ENCODE peak calls at places on chromosome 5, in six cellular contexts. A is WTC11, J is HepG2, V is H1, B is GM12878, F is HCT116. E is an unnamed sample.

GRCh38 chr5:145157841-145158240 is 677.3 kb downstream of the PRELID2 start:
- DNase-seq in F (no peak), J (no peak), A (no peak), V (no peak), B (no peak), E (no peak)

GRCh38 chr5:138981606-138982005 is 106.5 kb upstream of the LRRTM2 start:
- DNase-seq in V (no peak), A (no peak), F (no peak), J (no peak), B (no peak), E (no peak)

GRCh38 chr5:139470821-139471300 is at the start of gene SMIM33:
- DNase-seq in J (no peak), B (no peak), V (no peak), A (no peak), F (no peak), E (no peak)

GRCh38 chr5:53031695-53032096 is 42.5 kb downstream of the ITGA2 start:
- DNase-seq in A (no peak), J (peak), B (no peak), V (no peak), F (peak), E (no peak)

GRCh38 chr5:33166522-33166921 is 274.2 kb upstream of the TARS1 start:
- DNase-seq in J (no peak), V (peak), F (no peak), A (peak), B (no peak), E (no peak)

GRCh38 chr5:83184534-83184933 is 107.2 kb downstream of the XRCC4 start:
- DNase-seq in F (no peak), J (no peak), A (no peak), B (no peak), V (no peak), E (no peak)

GRCh38 chr5:86861514-86861913 is 243.8 kb downstream of the COX7C start:
- DNase-seq in J (no peak), B (no peak), V (no peak), F (no peak), A (no peak), E (no peak)

GRCh38 chr5:113606298-113607134 is 93.0 kb downstream of the YTHDC2 start:
- DNase-seq in V (peak), B (peak), J (peak), A (peak), F (peak), E (peak)

GRCh38 chr5:1641041-1641440 is 117.3 kb upstream of the LPCAT1 start:
- DNase-seq in B (no peak), V (no peak), J (no peak), A (no peak), F (no peak), E (no peak)

GRCh38 chr5:38403407-38403806 is 145.0 kb downstream of the EGFLAM start:
- DNase-seq in V (no peak), B (no peak), F (no peak), J (no peak), A (no peak), E (no peak)

GRCh38 chr5:169374761-169375160 is 73.8 kb upstream of the SLIT3 start:
- DNase-seq in A (no peak), V (no peak), B (no peak), F (no peak), J (no peak), E (no peak)

GRCh38 chr5:9895305-9895650 is 265.1 kb upstream of the TAS2R1 start:
- DNase-seq in A (peak), B (no peak), F (no peak), J (no peak), V (no peak), E (no peak)

GRCh38 chr5:180353963-180354574 is 933 bp upstream of the GFPT2 start:
- DNase-seq in J (no peak), B (no peak), A (no peak), F (no peak), V (no peak), E (no peak)

GRCh38 chr5:60929024-60929423 is 15.8 kb downstream of the ERCC8 start:
- DNase-seq in F (no peak), B (no peak), A (no peak), V (no peak), J (no peak), E (no peak)

GRCh38 chr5:175321927-175322532 is 122.0 kb downstream of the DRD1 start:
- DNase-seq in J (peak), B (no peak), F (peak), A (peak), V (peak), E (peak)

GRCh38 chr5:43486353-43486752 is 2.7 kb upstream of the TMEM267 start:
- DNase-seq in A (no peak), V (no peak), F (no peak), J (peak), B (no peak), E (no peak)

GRCh38 chr5:56319281-56320242 is 86.4 kb upstream of the ANKRD55 start:
- DNase-seq in V (no peak), J (peak), F (no peak), B (no peak), A (no peak), E (no peak)

GRCh38 chr5:64526709-64527439 is 21.1 kb downstream of the RGS7BP start:
- DNase-seq in B (no peak), F (no peak), A (no peak), V (no peak), J (no peak), E (no peak)

GRCh38 chr5:74184649-74185048 is 455.9 kb downstream of the ENC1 start:
- DNase-seq in A (no peak), F (no peak), B (no peak), V (no peak), J (no peak), E (no peak)

GRCh38 chr5:159182691-159183090 is 26.7 kb downstream of the RNF145 start:
- DNase-seq in B (no peak), V (no peak), F (no peak), J (peak), A (no peak), E (no peak)

GRCh38 chr5:159184858-159185381 is 24.4 kb downstream of the RNF145 start:
- DNase-seq in A (no peak), B (no peak), V (no peak), J (no peak), F (no peak), E (no peak)

GRCh38 chr5:159185773-159186172 is 23.6 kb downstream of the RNF145 start:
- DNase-seq in V (no peak), A (no peak), B (no peak), J (no peak), F (no peak), E (no peak)

GRCh38 chr5:159183247-159183646 is 26.1 kb downstream of the RNF145 start:
- DNase-seq in A (no peak), B (no peak), J (no peak), F (no peak), V (no peak), E (no peak)

DNA sequence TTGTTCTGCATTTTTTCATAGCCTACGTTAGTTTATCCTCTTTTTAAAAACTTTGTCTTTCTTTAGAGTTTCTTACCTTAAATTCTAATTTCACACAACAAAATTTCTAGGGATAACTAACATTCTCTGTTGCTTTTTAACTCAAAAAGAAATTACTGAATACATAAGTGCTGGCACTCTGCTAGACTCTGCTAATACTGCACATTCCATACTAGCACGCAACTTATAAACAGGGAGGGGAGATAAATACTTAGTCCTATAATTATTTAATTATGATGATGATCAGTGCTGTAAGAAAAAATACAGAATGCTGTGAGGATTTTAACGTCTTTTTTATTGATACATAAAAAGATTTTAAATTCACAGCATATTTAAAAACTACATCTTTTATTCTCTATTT is 25.1 kb downstream of the RNF145 start:
- DNase-seq in J (no peak), A (no peak), B (no peak), V (no peak), F (no peak), E (no peak)
- TF ChIP-seq SP1 in J (no peak), A (no peak), B (no peak), V (no peak), F (no peak), E (no peak)

DNA sequence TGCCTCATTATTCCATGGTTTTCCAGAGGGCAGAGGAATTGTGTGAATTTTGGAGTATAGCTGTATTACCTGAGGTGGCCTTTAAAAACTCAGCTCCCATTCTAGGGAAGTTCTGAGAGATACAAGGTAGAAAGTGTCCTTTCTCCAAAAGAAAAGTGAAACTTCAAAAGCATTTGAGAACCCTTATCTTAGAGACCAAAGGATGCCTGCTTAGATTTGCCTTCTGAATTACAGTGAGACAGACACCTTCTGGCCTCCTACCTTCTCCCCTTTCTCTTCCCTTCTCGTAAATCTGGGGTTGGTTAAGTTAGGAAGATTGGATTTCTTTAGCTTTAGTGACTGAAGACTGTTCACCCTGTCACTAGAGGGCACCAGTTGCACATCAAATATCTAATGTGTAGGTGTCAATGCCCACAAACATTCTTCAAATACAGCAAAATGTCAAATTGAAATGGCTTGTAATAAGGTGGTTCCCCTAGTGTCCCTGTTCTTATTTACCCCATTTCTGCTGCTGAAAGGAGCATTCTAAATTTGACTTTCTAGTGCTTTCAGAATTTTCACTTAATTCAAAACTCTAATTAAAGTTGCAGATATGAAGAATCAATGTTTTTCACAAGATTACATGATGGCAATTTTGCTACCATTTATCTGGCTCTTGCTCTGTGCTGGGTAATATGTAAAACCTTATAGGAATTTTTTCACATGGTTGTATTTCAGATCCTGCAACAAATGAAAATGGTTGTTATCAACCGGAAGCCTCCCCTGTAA is 46.7 kb downstream of the PRRC1 start:
- DNase-seq in B (no peak), J (peak), V (no peak), A (peak), F (peak), E (peak)
- TF ChIP-seq SP1 in B (no peak), J (no peak), V (no peak), A (no peak), F (no peak), E (no peak)

DNA sequence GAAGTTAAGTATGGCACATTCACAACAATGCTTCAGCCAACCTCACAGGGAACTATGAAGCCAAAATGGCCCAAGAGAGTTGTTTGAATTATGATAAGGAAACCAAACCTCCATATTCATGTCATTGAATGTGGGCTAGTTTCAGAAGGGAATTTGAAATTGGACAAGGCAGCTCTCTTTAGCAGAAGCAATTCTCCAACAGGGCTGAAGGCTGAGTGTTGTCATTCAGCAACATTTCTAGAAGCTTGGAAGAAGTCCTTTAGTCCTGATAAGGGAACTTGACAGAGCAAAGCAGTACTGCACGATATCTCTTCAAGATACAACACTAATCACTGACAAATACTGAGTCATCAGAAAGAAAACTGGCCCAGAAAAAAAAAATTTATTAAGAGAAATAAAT is 115.4 kb downstream of the SLC25A46 start:
- DNase-seq in F (no peak), J (no peak), B (no peak), V (no peak), A (no peak), E (no peak)
- TF ChIP-seq SP1 in F (no peak), J (no peak), B (no peak), V (no peak), A (no peak), E (no peak)

GRCh38 chr5:172383231-172383802 is 71.0 kb downstream of the SH3PXD2B start:
- DNase-seq in V (no peak), B (no peak), F (no peak), J (peak), A (no peak), E (no peak)

GRCh38 chr5:172377856-172378255 is 76.5 kb downstream of the SH3PXD2B start:
- DNase-seq in F (no peak), A (no peak), V (no peak), B (no peak), J (no peak), E (no peak)

GRCh38 chr5:172380261-172380991 is 73.9 kb downstream of the SH3PXD2B start:
- DNase-seq in F (no peak), J (no peak), B (no peak), A (no peak), V (no peak), E (no peak)

GRCh38 chr5:172379481-172379880 is 74.8 kb downstream of the SH3PXD2B start:
- DNase-seq in V (no peak), A (no peak), B (no peak), J (no peak), F (no peak), E (no peak)

GRCh38 chr5:172380992-172381643 is 73.2 kb downstream of the SH3PXD2B start:
- DNase-seq in J (no peak), B (no peak), F (no peak), A (no peak), V (no peak), E (no peak)
- TF ChIP-seq SP1 in J (no peak), B (no peak), F (no peak), A (no peak), V (no peak), E (no peak)